ENCODE peak calls at places on chromosomes 12 and 14, in four cellular contexts. L is epithelial cell of esophagus, M is AG04449, T is AG04450. K is an unnamed sample.

GRCh38 chr12:127108360-127109215 is 1158.4 kb upstream of the TMEM132C start:
- DNase-seq in L (peak; percentile 76), T (no peak), M (no peak), K (peak; percentile 46)

GRCh38 chr14:76862546-76863282 is 36.5 kb downstream of the LRRC74A start:
- DNase-seq in T (no peak), M (no peak), L (no peak), K (no peak)

GRCh38 chr14:49957089-49957852 is 64.4 kb downstream of the ARF6 start:
- DNase-seq in M (no peak), L (no peak), T (no peak), K (no peak)

GRCh38 chr14:74571901-74572828 is 39.9 kb downstream of the LTBP2 start:
- DNase-seq in L (peak; percentile 98), M (peak; percentile 99), T (peak; percentile 97), K (peak; percentile 95)

GRCh38 chr12:105025890-105026289 is 39.8 kb downstream of the NOPCHAP1 start:
- DNase-seq in M (peak; percentile 36), T (peak; percentile 15), L (no peak), K (peak; percentile 68)

GRCh38 chr14:70698288-70698687 is 56.6 kb downstream of the TTC9 start:
- DNase-seq in T (no peak), M (no peak), L (peak; percentile 74), K (no peak)

GRCh38 chr12:51593539-51593938 is 2.5 kb downstream of the SCN8A start:
- DNase-seq in T (peak; percentile 43), M (no peak), L (peak; percentile 68), K (peak; percentile 48)

GRCh38 chr12:27672654-27673053 is 23.6 kb upstream of the REP15 start:
- DNase-seq in T (no peak), M (no peak), L (no peak), K (no peak)

GRCh38 chr14:55500219-55500701 is 59.8 kb upstream of the TBPL2 start:
- DNase-seq in M (no peak), T (no peak), L (no peak), K (no peak)

GRCh38 chr14:36940476-36940875 is 231.9 kb downstream of the SLC25A21 start:
- DNase-seq in M (no peak), L (no peak), T (no peak), K (no peak)

GRCh38 chr12:57864382-57864781 is 17.9 kb upstream of the CTDSP2 start:
- DNase-seq in L (no peak), M (no peak), T (no peak), K (no peak)

GRCh38 chr12:3820122-3820521 is 53.1 kb downstream of the PARP11 start:
- DNase-seq in L (peak; percentile 57), T (no peak), M (no peak), K (no peak)

GRCh38 chr12:92020983-92021664 is 124.5 kb downstream of the BTG1 start:
- DNase-seq in M (no peak), T (no peak), L (no peak), K (peak; percentile 55)

GRCh38 chr14:91255820-91256219 is 11.3 kb upstream of the GPR68 start:
- DNase-seq in L (no peak), T (no peak), M (no peak), K (no peak)

GRCh38 chr12:91985002-91985767 is 160.5 kb downstream of the BTG1 start:
- DNase-seq in T (peak; percentile 43), L (no peak), M (no peak), K (no peak)

GRCh38 chr12:62106547-62107175 is 153.5 kb upstream of the USP15 start:
- DNase-seq in T (no peak), L (no peak), M (no peak), K (no peak)

GRCh38 chr12:67807808-67808207 is 159.3 kb downstream of the DYRK2 start:
- DNase-seq in M (no peak), T (no peak), L (peak; percentile 19), K (no peak)

GRCh38 chr12:27185234-27186045 is 58.6 kb upstream of the STK38L start:
- DNase-seq in L (no peak), T (no peak), M (no peak), K (peak; percentile 77)

GRCh38 chr14:77603654-77604270 is 12.7 kb downstream of the SPTLC2 start:
- DNase-seq in T (no peak), L (peak; percentile 43), M (no peak), K (no peak)

GRCh38 chr14:58082011-58082410 is 70.0 kb downstream of the ARMH4 start:
- DNase-seq in L (peak; percentile 28), T (no peak), M (no peak), K (no peak)

GRCh38 chr14:58082491-58083098 is 69.4 kb downstream of the ARMH4 start:
- DNase-seq in L (peak; percentile 80), T (peak; percentile 47), M (peak; percentile 74), K (peak; percentile 89)

GRCh38 chr12:64625243-64626077 is 15.2 kb downstream of the RASSF3 start:
- DNase-seq in T (peak; percentile 76), L (peak; percentile 91), M (peak; percentile 67), K (peak; percentile 69)

GRCh38 chr12:92080390-92081285 is 65.0 kb downstream of the BTG1 start:
- DNase-seq in L (peak; percentile 93), M (peak; percentile 91), T (no peak), K (peak; percentile 45)

GRCh38 chr14:24431569-24432258 is 2.0 kb downstream of the KHNYN start:
- DNase-seq in T (peak; percentile 85), L (peak; percentile 96), M (peak; percentile 55), K (peak; percentile 81)

GRCh38 chr14:103997391-103997790 is 55.1 kb upstream of the RD3L start:
- DNase-seq in T (no peak), L (no peak), M (no peak), K (no peak)

GRCh38 chr12:2376855-2377657 is 324.3 kb downstream of the CACNA1C start:
- DNase-seq in L (no peak), T (no peak), M (no peak), K (no peak)

GRCh38 chr14:93430889-93431670 is at the start of gene UNC79:
- DNase-seq in M (no peak), L (peak; percentile 24), T (no peak), K (no peak)

GRCh38 chr12:57772429-57773322 is at the start of gene EEF1AKMT3:
- DNase-seq in M (no peak), T (no peak), L (peak; percentile 64), K (no peak)

GRCh38 chr12:19474147-19474546 is 34.9 kb downstream of the AEBP2 start:
- DNase-seq in M (no peak), L (no peak), T (no peak), K (peak; percentile 15)

GRCh38 chr12:65878540-65878939 is 54.3 kb downstream of the HMGA2 start:
- DNase-seq in L (peak; percentile 38), T (no peak), M (no peak), K (no peak)

GRCh38 chr12:65881965-65882413 is 57.7 kb downstream of the HMGA2 start:
- DNase-seq in T (no peak), L (no peak), M (no peak), K (peak; percentile 90)

GRCh38 chr12:65879878-65880277 is 55.6 kb downstream of the HMGA2 start:
- DNase-seq in L (peak; percentile 48), M (peak; percentile 89), T (peak; percentile 62), K (peak; percentile 86)

GRCh38 chr12:65882504-65882903 is 58.2 kb downstream of the HMGA2 start:
- DNase-seq in L (no peak), M (no peak), T (no peak), K (no peak)

GRCh38 chr12:65881348-65881961 is 57.2 kb downstream of the HMGA2 start:
- DNase-seq in L (peak; percentile 41), M (no peak), T (no peak), K (no peak)
- H3K4me3 ChIP-seq in L (no peak overlapping the region), M (no peak overlapping the region), T (no peak overlapping the region), K (peak overlapping the region; percentile 39)

DNA sequence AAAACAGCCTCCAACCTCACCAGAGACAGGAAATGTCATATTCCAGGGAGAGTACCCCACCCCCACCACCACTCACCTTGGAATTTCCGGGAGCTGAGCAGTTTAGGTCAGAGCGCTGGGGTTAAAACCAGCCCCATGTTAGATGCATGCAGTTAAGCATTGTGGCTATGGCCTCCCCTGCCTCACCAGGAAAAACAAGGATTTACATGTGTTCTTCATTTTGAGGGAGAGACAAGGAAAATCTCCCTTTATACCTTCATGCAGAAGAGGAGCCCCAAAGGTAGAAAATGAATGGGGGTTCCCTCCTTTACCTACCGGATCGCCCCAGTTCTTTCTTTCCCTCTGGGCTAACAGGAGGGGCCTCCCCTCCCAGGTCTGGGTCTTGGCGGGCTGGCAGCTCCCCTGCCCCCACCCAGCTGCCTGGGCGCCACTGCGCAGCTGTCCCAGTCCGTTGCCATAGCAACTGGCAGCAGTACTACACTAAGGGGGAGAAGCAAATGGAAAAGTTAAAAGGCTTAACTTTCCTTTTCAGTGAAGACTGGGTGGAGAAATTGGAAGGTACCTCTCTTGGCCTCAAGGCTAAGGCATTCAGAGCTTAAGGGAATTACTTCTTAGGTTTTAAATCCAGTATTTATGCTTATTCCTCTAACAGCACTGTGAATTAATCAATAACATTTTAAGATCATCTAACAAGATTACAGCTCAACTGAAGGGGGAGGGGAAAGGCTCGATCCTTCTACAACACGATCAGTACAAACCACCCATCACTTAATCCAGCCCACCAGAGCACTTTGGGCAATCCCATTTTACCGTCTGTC is 20.5 kb downstream of the CBX5 start:
- DNase-seq in L (peak; percentile 66), M (no peak), T (peak; percentile 63), K (peak; percentile 68)
- H3K4me3 ChIP-seq in L (no peak overlapping the region), M (peak overlapping the region; percentile 2), T (peak overlapping the region; percentile 39), K (peak overlapping the region; percentile 44)

DNA sequence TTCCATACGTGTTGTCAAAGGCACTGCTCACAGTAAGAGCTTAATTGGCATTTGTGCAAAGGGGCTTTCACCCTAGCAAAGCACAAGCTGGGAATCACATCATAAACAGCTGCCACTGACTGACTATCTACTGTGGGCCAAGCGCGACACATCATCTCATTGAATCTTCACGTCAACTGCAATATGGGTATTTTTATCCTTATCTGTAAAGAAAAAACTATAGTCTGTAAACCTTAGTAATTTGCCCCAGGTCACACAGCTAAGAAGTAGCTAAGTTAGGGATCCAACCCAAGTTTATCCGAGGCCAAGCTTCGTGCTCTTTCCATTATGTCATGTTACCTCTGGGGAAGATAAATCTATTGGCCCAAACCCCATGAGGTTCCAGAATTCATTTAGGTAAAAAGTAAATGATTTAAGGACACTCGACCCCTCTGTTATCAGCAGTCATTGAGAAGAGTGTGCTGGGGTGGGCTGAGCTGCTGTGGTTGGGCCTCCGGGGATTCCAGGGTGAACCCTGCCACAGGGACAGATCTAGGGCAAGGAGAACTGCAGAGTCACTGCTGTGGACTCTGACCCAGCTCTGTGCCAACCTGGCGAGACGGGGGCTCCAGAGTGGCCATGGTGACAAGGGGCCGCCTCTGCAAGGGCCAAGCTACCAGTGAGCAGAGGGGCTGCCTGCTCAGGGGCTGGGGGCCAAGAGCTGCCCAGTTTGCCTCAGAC is 27.6 kb downstream of the NCKAP5L start:
- DNase-seq in T (no peak), M (no peak), L (no peak), K (no peak)
- H3K4me3 ChIP-seq in T (no peak overlapping the region), M (no peak overlapping the region), L (no peak overlapping the region), K (no peak overlapping the region)

GRCh38 chr12:106039242-106039641 is 99.5 kb downstream of the NUAK1 start:
- DNase-seq in L (no peak), T (no peak), M (no peak), K (no peak)
- H3K4me3 ChIP-seq in L (no peak overlapping the region), T (no peak overlapping the region), M (no peak overlapping the region), K (no peak overlapping the region)

DNA sequence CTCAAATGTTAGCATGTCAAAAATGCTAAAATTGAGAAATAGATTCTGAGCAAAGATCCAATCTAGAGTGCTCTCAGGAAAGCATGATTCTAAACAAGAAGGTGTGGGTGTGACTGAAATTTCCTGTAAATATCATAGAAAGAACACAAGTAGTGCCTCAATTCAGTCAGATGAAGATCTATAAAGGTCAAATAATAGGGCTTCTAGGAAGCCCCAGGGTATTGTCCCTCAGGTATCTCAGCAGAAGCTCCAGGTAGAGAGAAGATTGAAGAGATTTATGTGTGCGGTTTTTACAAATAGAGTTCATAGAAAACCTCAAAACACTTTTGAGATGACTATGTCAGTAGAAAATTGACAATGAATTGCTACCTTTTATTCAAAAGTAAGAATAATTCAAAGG is 13.0 kb downstream of the KLRD1 start:
- DNase-seq in M (no peak), T (no peak), L (no peak), K (no peak)
- H3K4me3 ChIP-seq in M (no peak overlapping the region), T (no peak overlapping the region), L (no peak overlapping the region), K (no peak overlapping the region)